ENCODE peak calls at places on chromosomes 13 and 19, in ten cellular contexts. J is K562, U is stomach, D is HCT116, A is Peyer's patch, T is transverse colon, Y is tibial nerve, N is ovary, W is A549, Z is IMR-90. F is an unnamed sample.

GRCh38 chr13:44270153-44270552 is 103.5 kb upstream of the SERP2 start:
- DNase-seq in J (no peak), U (no peak), D (no peak), A (no peak), T (no peak), Y (no peak), N (no peak), W (no peak), Z (no peak), F (no peak)

GRCh38 chr13:71217827-71218226 is 649.2 kb downstream of the DACH1 start:
- DNase-seq in J (no peak), U (no peak), D (no peak), A (no peak), T (no peak), Y (no peak), N (no peak), W (no peak), Z (no peak), F (no peak)

GRCh38 chr19:50854636-50855410 is at the start of gene KLK3:
- DNase-seq in J (no peak), U (no peak), D (no peak), A (no peak), T (no peak), Y (no peak), N (no peak), W (no peak), Z (no peak), F (no peak)

GRCh38 chr13:110689711-110690110 is 16.2 kb downstream of the CARS2 start:
- DNase-seq in J (no peak), U (no peak), D (no peak), A (no peak), T (no peak), Y (no peak), N (no peak), W (no peak), Z (no peak), F (no peak)

GRCh38 chr19:17209126-17210036 is 5.8 kb upstream of the USE1 start:
- DNase-seq in J (peak), U (peak), D (peak), A (peak), T (peak), Y (no peak), N (no peak), W (peak), Z (peak), F (no peak)

GRCh38 chr13:108786578-108787100 is 157.2 kb downstream of the MYO16 start:
- DNase-seq in J (no peak), U (no peak), D (no peak), A (no peak), T (no peak), Y (no peak), N (no peak), W (no peak), Z (no peak), F (no peak)

GRCh38 chr19:51551673-51552440 is 19.2 kb upstream of the ZNF175 start:
- DNase-seq in J (no peak), U (no peak), D (no peak), A (no peak), T (no peak), Y (no peak), N (no peak), W (no peak), Z (no peak), F (no peak)

GRCh38 chr13:111929036-111929616 is 137.8 kb upstream of the SOX1 start:
- DNase-seq in J (no peak), U (peak), D (no peak), A (no peak), T (no peak), Y (no peak), N (no peak), W (no peak), Z (no peak), F (no peak)

GRCh38 chr19:38634757-38635482 is 12.5 kb upstream of the ACTN4 start:
- DNase-seq in J (peak), U (peak), D (no peak), A (peak), T (peak), Y (peak), N (peak), W (peak), Z (peak), F (peak)

GRCh38 chr19:19610376-19611240 is 7.9 kb downstream of the PBX4 start:
- DNase-seq in J (no peak), U (no peak), D (no peak), A (no peak), T (no peak), Y (no peak), N (no peak), W (no peak), Z (peak), F (no peak)

GRCh38 chr13:67395577-67395976 is 165.4 kb upstream of the PCDH9 start:
- DNase-seq in J (no peak), U (no peak), D (no peak), A (no peak), T (no peak), Y (no peak), N (no peak), W (no peak), Z (no peak), F (no peak)

GRCh38 chr13:73891805-73892204 is 242.4 kb downstream of the KLF12 start:
- DNase-seq in J (no peak), U (no peak), D (no peak), A (no peak), T (no peak), Y (no peak), N (no peak), W (peak), Z (no peak), F (no peak)

GRCh38 chr13:32734511-32734910 is 148.3 kb downstream of the PDS5B start:
- DNase-seq in J (no peak), U (no peak), D (no peak), A (no peak), T (no peak), Y (peak), N (no peak), W (peak), Z (peak), F (no peak)

GRCh38 chr13:42328672-42329071 is 56.7 kb downstream of the AKAP11 start:
- DNase-seq in J (no peak), U (no peak), D (no peak), A (no peak), T (no peak), Y (no peak), N (no peak), W (no peak), Z (no peak), F (no peak)

GRCh38 chr13:20988033-20988908 is 73.1 kb downstream of the LATS2 start:
- DNase-seq in J (no peak), U (no peak), D (no peak), A (no peak), T (no peak), Y (no peak), N (no peak), W (no peak), Z (no peak), F (no peak)

GRCh38 chr19:44745386-44745831 is 3.1 kb upstream of the BCL3 start:
- DNase-seq in J (peak), U (peak), D (peak), A (peak), T (peak), Y (peak), N (peak), W (peak), Z (peak), F (peak)

GRCh38 chr19:51729781-51730180 is 6.0 kb upstream of the HAS1 start:
- DNase-seq in J (no peak), U (no peak), D (no peak), A (no peak), T (no peak), Y (no peak), N (no peak), W (no peak), Z (no peak), F (no peak)

DNA sequence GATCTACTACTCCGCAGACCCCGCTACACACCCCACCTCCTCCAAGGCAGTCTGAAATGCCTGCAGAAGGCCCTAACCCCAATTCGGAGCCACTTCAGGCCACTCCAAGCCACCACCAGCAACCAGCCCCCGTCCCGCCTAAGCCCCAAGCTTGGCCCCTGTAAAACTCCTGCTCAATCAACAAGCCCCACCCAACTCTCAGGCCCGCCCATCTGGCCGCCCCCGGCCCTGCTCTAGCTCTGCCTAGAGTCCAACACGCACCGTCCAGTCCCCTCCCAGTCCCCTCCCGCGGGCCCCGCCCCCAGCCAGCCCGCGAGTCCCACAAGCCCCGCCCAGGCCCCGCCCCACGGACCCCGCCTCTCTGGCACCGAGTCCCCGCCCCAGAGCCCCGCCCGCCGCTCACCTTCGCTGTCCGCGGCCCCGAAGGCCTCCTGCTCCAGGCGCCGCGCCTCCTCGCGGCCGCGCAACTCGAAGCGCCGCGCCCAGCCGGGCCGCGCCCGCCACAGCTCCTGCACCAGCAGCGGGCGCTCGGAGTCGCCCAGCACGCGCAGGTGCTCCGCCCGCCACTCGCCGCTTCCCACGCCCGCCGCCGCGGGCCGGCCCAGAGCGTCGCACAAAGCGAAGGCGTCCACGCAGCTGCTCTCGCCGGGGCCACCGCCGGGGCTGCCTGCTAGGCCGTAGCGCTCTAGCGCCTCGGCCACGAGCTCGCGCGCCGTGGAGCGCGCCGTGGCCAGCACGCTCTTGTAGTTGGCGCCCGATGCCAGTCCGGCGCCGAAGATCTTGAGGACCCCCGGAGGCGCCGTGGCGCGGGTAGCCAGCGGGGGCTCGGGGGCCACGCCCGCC is 1.6 kb downstream of the RASIP1 start:
- DNase-seq in J (peak), U (peak), D (peak), A (peak), T (peak), Y (peak), N (peak), W (peak), Z (peak), F (peak)
- TF ChIP-seq POLR2A in J (peak), U (no peak), D (no peak), A (no peak), T (no peak), Y (no peak), N (peak), W (peak), Z (no peak), F (peak)

GRCh38 chr19:7521551-7522071 is 813 bp upstream of the MCOLN1 start:
- DNase-seq in J (no peak), U (no peak), D (no peak), A (no peak), T (no peak), Y (no peak), N (no peak), W (no peak), Z (no peak), F (no peak)
- H3K27ac ChIP-seq in J (no peak), U (peak), D (peak), A (peak), T (peak), Y (peak), N (no peak), W (peak), Z (peak), F (peak)

GRCh38 chr13:51644649-51645048 is 60.4 kb downstream of the WDFY2 start:
- DNase-seq in J (no peak), U (no peak), D (no peak), A (no peak), T (no peak), Y (no peak), N (no peak), W (peak), Z (peak), F (no peak)

GRCh38 chr13:51645154-51645650 is 60.9 kb downstream of the WDFY2 start:
- DNase-seq in J (no peak), U (no peak), D (no peak), A (no peak), T (no peak), Y (no peak), N (peak), W (peak), Z (peak), F (no peak)

GRCh38 chr13:51643882-51644281 is 59.6 kb downstream of the WDFY2 start:
- DNase-seq in J (no peak), U (no peak), D (peak), A (no peak), T (no peak), Y (no peak), N (no peak), W (peak), Z (peak), F (no peak)

GRCh38 chr13:51647067-51647466 is 62.8 kb downstream of the WDFY2 start:
- DNase-seq in J (no peak), U (no peak), D (no peak), A (no peak), T (no peak), Y (no peak), N (no peak), W (no peak), Z (no peak), F (no peak)

GRCh38 chr13:51646041-51646670 is 61.9 kb downstream of the WDFY2 start:
- DNase-seq in J (no peak), U (no peak), D (no peak), A (no peak), T (no peak), Y (no peak), N (no peak), W (no peak), Z (no peak), F (no peak)
- TF ChIP-seq POLR2A in J (no peak), U (no peak), D (no peak), A (no peak), T (no peak), Y (no peak), N (no peak), W (no peak), Z (no peak), F (no peak)

DNA sequence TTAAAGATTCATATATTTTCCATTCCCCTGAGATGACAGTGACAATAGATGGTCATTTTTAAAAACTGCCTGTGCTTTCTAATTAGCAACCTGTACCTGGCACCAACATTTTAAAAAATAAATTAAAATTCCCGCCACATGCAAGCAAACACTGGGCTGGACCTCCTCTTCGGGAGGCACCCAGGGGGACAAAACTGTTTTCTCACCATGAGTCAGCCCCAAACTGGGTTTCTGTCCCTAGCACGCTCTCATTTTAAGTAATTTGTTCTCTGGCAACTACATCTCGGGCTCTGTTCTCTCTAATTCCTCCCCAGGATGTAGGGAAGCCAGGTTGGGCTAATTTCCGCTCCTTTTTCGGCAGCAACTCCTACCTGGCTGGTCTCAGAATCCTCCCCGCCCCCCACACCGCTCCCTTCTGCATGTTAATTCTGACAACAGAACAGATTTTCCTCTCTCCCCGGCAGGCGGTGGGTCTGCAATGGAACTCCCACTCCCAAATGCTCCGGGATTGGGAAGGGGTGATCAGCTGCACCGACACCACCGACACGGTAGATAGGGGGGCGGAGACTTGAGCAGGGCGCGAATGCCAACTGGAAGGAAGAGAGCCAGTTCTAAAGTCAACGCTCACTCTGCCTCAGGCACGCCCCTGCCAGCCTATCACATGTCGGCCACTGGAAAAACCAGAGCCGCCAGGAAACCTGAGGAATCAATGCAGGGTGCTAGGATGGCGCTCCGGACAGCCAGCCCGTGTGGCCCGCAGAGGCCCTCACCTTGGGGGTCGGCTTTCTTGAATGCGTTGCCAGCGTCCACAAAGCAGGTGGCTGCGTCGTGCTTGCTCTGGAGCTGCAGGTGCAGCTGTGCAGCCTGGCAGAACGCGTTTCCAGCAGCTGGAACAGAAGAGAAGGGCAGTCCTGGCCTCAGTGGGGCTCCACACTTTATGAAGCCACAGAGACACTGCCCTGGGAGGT is 14.7 kb downstream of the NAPA start:
- DNase-seq in J (no peak), U (peak), D (no peak), A (no peak), T (no peak), Y (no peak), N (no peak), W (no peak), Z (no peak), F (no peak)
- H3K27ac ChIP-seq in J (no peak), U (no peak), D (no peak), A (no peak), T (no peak), Y (no peak), N (no peak), W (no peak), Z (no peak), F (no peak)

DNA sequence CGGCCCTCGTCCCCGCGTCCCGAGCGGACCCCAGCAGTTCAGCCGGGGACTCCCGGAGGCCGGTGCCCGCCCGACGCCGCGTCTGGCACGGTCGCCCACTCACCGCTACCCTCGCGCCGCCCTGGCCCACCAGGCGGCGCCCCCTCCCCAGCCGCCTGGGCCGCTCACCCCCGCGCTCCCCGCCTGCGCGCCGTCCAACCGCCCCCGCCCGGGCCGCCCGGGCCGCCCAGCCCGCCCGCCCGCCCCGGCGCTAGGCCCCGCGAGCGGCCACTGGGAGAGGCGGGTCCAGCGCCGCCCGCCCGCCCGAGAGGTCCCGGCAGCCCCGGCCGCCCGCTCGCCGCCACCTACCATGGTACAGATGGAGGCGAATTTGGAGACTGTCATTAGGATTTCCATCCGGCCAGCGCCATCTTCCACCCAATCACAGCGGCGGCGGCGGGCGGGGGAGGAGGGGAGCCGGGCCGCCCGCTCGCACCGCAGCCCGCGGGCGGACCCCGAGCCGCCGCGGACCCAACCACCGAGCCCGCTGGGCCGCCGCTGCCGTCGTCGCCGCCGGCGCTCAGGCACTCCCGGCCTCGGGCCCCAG is at the start of gene USP12:
- DNase-seq in J (peak), U (no peak), D (no peak), A (peak), T (peak), Y (peak), N (no peak), W (no peak), Z (peak), F (peak)
- TF ChIP-seq POLR2A in J (no peak), U (no peak), D (no peak), A (no peak), T (no peak), Y (peak), N (no peak), W (peak), Z (peak), F (peak)

GRCh38 chr19:12545267-12545666 is 6.0 kb downstream of the ZNF564 start:
- DNase-seq in J (no peak), U (no peak), D (no peak), A (no peak), T (no peak), Y (no peak), N (no peak), W (no peak), Z (no peak), F (peak)

GRCh38 chr19:12546903-12547302 is 4.4 kb downstream of the ZNF564 start:
- DNase-seq in J (no peak), U (no peak), D (no peak), A (no peak), T (no peak), Y (no peak), N (no peak), W (no peak), Z (no peak), F (no peak)

GRCh38 chr19:12546068-12546467 is 5.2 kb downstream of the ZNF564 start:
- DNase-seq in J (no peak), U (no peak), D (no peak), A (no peak), T (no peak), Y (no peak), N (no peak), W (no peak), Z (no peak), F (no peak)

GRCh38 chr19:12544401-12544876 is 6.8 kb downstream of the ZNF564 start:
- DNase-seq in J (peak), U (no peak), D (no peak), A (no peak), T (no peak), Y (no peak), N (no peak), W (no peak), Z (peak), F (no peak)

GRCh38 chr19:12543855-12544254 is 7.4 kb downstream of the ZNF564 start:
- DNase-seq in J (no peak), U (no peak), D (no peak), A (no peak), T (no peak), Y (no peak), N (no peak), W (no peak), Z (no peak), F (no peak)
- H3K27ac ChIP-seq in J (peak), U (no peak), D (no peak), A (no peak), T (no peak), Y (no peak), N (no peak), W (no peak), Z (no peak), F (no peak)

GRCh38 chr13:48975926-48976676 is 389 bp downstream of the FNDC3A start:
- DNase-seq in J (peak), U (peak), D (peak), A (peak), T (peak), Y (peak), N (peak), W (peak), Z (peak), F (peak)
- TF ChIP-seq POLR2A in J (peak), U (no peak), D (no peak), A (peak), T (peak), Y (no peak), N (peak), W (peak), Z (peak), F (peak)

GRCh38 chr19:7900931-7901330 is 2.7 kb upstream of the MAP2K7 start:
- DNase-seq in J (no peak), U (no peak), D (no peak), A (no peak), T (no peak), Y (no peak), N (no peak), W (no peak), Z (no peak), F (no peak)
- H3K27ac ChIP-seq in J (no peak), U (no peak), D (no peak), A (no peak), T (no peak), Y (no peak), N (no peak), W (no peak), Z (no peak), F (no peak)

GRCh38 chr13:18952225-18953016 is 229.2 kb downstream of the TUBA3C start:
- DNase-seq in J (no peak), U (no peak), D (no peak), A (no peak), T (no peak), Y (no peak), N (no peak), W (no peak), Z (no peak), F (no peak)

GRCh38 chr13:18956473-18957078 is 225.0 kb downstream of the TUBA3C start:
- DNase-seq in J (no peak), U (no peak), D (no peak), A (no peak), T (no peak), Y (no peak), N (no peak), W (no peak), Z (no peak), F (no peak)

GRCh38 chr13:18951412-18951811 is 230.2 kb downstream of the TUBA3C start:
- DNase-seq in J (no peak), U (no peak), D (no peak), A (no peak), T (no peak), Y (no peak), N (no peak), W (no peak), Z (no peak), F (no peak)

GRCh38 chr13:18954254-18954653 is 227.4 kb downstream of the TUBA3C start:
- DNase-seq in J (no peak), U (no peak), D (no peak), A (no peak), T (no peak), Y (no peak), N (no peak), W (no peak), Z (no peak), F (no peak)

GRCh38 chr13:18953139-18953930 is 228.3 kb downstream of the TUBA3C start:
- DNase-seq in J (no peak), U (no peak), D (no peak), A (no peak), T (no peak), Y (no peak), N (no peak), W (no peak), Z (no peak), F (no peak)
- TF ChIP-seq POLR2A in J (no peak), U (no peak), D (no peak), A (no peak), T (no peak), Y (no peak), N (no peak), W (no peak), Z (no peak), F (no peak)

F was measured in right lobe of liver.